ENCODE peak calls at places on chromosomes 7 and 10, in four cellular contexts. V is ovary, R is prostate gland, Y is neural crest cell. J is an unnamed sample.
A peak's percentile ranks its signal among the peaks of the same experiment; 100 is the strongest.

GRCh38 chr10:113297226-113297625 is 255.6 kb upstream of the HABP2 start:
- DNase-seq in V (no peak), R (no peak), Y (no peak), J (no peak)

GRCh38 chr10:58350619-58351323 is 16.0 kb downstream of the UBE2D1 start:
- DNase-seq in V (no peak), R (no peak), Y (no peak), J (no peak)

GRCh38 chr7:106895246-106895864 is 30.3 kb downstream of the PIK3CG start:
- DNase-seq in V (peak; percentile 27), R (no peak), Y (no peak), J (no peak)

GRCh38 chr7:30738026-30738915 is 13.7 kb upstream of the INMT start:
- DNase-seq in V (no peak), R (no peak), Y (no peak), J (no peak)

GRCh38 chr10:132855889-132856288 is 69.9 kb upstream of the NKX6-2 start:
- DNase-seq in V (no peak), R (no peak), Y (no peak), J (no peak)

GRCh38 chr7:46178685-46179084 is 257.6 kb upstream of the IGFBP3 start:
- DNase-seq in V (no peak), R (no peak), Y (no peak), J (no peak)

GRCh38 chr7:83936056-83936703 is 258.4 kb downstream of the SEMA3A start:
- DNase-seq in V (peak; percentile 9), R (peak; percentile 31), Y (peak; percentile 50), J (peak; percentile 37)

GRCh38 chr7:120743128-120743527 is 114.8 kb downstream of the TSPAN12 start:
- DNase-seq in V (no peak), R (no peak), Y (no peak), J (no peak)

GRCh38 chr7:149489391-149490024 is 8.1 kb downstream of the ZNF746 start:
- DNase-seq in V (no peak), R (no peak), Y (no peak), J (no peak)

GRCh38 chr7:23184709-23185354 is 3.0 kb downstream of the NUP42 start:
- DNase-seq in V (no peak), R (peak; percentile 28), Y (peak; percentile 35), J (no peak)

GRCh38 chr10:95544783-95545500 is 16.2 kb downstream of the SORBS1 start:
- DNase-seq in V (no peak), R (no peak), Y (no peak), J (no peak)

GRCh38 chr7:27424749-27425148 is 182.1 kb downstream of the EVX1 start:
- DNase-seq in V (no peak), R (no peak), Y (no peak), J (no peak)

GRCh38 chr7:74354009-74354408 is 64.8 kb downstream of the CLIP2 start:
- DNase-seq in V (no peak), R (no peak), Y (no peak), J (no peak)

GRCh38 chr7:112869111-112869774 is 79.0 kb upstream of the TMEM168 start:
- DNase-seq in V (no peak), R (no peak), Y (peak; percentile 37), J (no peak)

GRCh38 chr10:125640609-125641008 is 42.4 kb downstream of the TEX36 start:
- DNase-seq in V (no peak), R (no peak), Y (no peak), J (no peak)

GRCh38 chr7:50371551-50372021 is 67.1 kb downstream of the IKZF1 start:
- DNase-seq in V (no peak), R (no peak), Y (no peak), J (no peak)

GRCh38 chr10:20935926-20936325 is 38.8 kb upstream of the NEBL start:
- DNase-seq in V (no peak), R (no peak), Y (no peak), J (no peak)

GRCh38 chr10:5862360-5862929 is 27.2 kb downstream of the ANKRD16 start:
- DNase-seq in V (no peak), R (no peak), Y (no peak), J (no peak)

GRCh38 chr10:122140941-122141623 is 130.0 kb upstream of the BTBD16 start:
- DNase-seq in V (peak; percentile 85), R (no peak), Y (no peak), J (peak; percentile 85)

GRCh38 chr10:33193867-33194521 is 140.5 kb downstream of the NRP1 start:
- DNase-seq in V (no peak), R (peak; percentile 9), Y (no peak), J (no peak)

GRCh38 chr7:96640054-96640453 is 69.6 kb downstream of the SEM1 start:
- DNase-seq in V (no peak), R (no peak), Y (no peak), J (no peak)

GRCh38 chr7:66735850-66736249 is 4.7 kb upstream of the RABGEF1 start:
- DNase-seq in V (no peak), R (no peak), Y (no peak), J (no peak)

DNA sequence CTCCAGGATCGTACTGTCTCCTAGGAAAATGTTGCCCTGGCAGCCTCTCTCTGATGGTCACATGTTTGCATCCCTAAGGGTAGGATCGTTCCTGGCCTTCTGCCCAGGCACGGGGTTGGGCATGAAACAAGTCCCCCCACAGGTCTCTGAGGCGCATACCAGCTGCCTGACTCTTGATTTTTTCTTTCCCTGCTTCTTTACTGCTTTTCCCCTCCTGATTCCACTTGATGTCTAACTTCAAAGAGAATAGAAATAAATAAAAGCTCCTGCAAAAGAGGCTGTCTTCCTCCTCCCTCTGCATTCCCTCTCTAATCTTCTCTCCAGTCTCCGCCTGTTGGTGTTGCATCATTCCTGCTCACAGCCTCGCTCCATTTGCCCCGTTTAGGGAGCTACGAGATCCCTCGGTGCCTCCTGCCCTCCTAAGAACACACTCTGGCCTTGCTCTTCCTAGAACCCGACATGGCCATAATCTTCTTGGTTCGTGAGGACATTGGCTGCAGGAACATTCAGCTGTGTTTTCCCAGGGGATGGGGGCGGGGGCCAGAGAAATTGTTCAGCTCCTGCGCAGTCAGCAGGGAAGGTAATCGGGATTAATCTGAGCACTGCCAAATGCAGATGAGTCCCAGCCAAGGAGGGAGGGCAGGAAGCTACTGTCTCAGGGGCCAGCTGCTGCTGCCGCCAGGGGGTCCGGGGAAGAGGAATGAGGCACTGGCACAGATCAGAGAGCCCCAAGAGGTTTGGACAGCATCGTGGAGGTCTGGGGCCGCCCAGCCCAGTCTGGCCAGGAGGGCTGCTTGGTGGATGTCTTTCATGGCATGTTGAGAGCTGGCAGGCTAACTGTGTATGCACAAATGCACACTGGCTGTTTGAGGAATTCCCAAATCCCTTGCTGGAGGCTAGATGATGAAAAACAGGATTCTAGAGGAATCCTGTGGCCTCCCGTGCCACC is 26.1 kb downstream of the LEP start:
- DNase-seq in V (peak; percentile 81), R (peak; percentile 71), Y (peak; percentile 18), J (no peak)
- TF ChIP-seq CTCF in V (no peak), R (no peak), Y (peak; percentile 30), J (no peak)

GRCh38 chr10:73948947-73949633 is 38.2 kb downstream of the PLAU start:
- DNase-seq in V (no peak), R (no peak), Y (no peak), J (no peak)

GRCh38 chr10:73953665-73954064 is 42.7 kb downstream of the PLAU start:
- DNase-seq in V (no peak), R (no peak), Y (no peak), J (no peak)

GRCh38 chr10:73950155-73950554 is 39.2 kb downstream of the PLAU start:
- DNase-seq in V (no peak), R (no peak), Y (no peak), J (no peak)

GRCh38 chr10:73946253-73947145 is 35.6 kb downstream of the PLAU start:
- DNase-seq in V (no peak), R (no peak), Y (no peak), J (no peak)

DNA sequence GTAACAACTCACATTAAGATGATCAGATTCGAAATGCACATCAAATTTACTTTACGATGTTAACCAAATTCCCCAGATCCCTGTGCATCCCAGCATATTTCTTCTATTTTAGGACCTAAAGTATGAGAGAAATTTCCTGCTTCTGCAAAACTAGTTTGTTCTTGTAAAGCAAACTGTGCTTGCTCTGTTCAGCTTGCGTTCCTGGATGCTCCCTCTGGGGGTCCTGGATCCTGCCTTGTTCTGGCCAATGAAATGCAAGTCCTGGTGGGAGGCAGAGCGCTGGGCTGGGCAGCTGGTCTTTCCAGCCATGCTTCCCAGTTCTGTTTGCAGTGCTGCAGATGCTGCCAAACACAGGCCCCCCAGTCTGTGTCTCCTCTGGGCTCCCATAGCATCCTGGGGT is 39.6 kb downstream of the PLAU start:
- DNase-seq in V (no peak), R (no peak), Y (peak; percentile 26), J (no peak)
- TF ChIP-seq CTCF in V (no peak), R (no peak), Y (no peak), J (no peak)

DNA sequence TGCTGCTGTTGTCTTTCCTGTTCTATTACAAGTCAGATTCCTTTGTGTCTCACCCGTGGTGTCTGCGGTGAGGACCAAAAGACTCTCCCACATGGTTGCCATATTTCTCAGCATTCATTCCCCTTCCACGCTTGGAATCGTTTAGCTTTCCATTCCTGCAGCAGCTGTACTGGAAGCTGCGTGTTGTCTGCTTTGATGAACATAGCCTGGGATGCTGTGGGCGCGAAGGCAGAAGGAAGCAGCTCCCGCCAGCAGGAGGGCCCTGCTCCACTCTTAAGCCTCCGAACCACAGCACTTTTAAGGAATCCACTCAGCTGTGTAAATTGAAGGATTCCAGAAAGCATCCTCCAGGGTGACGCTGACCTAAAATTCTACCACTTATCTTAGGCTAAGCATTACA is 303.6 kb upstream of the PITRM1 start:
- DNase-seq in V (no peak), R (no peak), Y (no peak), J (no peak)
- TF ChIP-seq CTCF in V (no peak), R (no peak), Y (no peak), J (no peak)

GRCh38 chr10:4650572-4650971 is 175.4 kb upstream of the AKR1E2 start:
- DNase-seq in V (no peak), R (no peak), Y (no peak), J (no peak)
- TF ChIP-seq CTCF in V (no peak), R (no peak), Y (no peak), J (no peak)

GRCh38 chr10:48314107-48314506 is 7.6 kb downstream of the MAPK8 start:
- DNase-seq in V (no peak), R (no peak), Y (no peak), J (no peak)

GRCh38 chr10:48316236-48316635 is 9.8 kb downstream of the MAPK8 start:
- DNase-seq in V (no peak), R (no peak), Y (no peak), J (no peak)

GRCh38 chr10:48322017-48322416 is 15.5 kb downstream of the MAPK8 start:
- DNase-seq in V (no peak), R (no peak), Y (no peak), J (no peak)

DNA sequence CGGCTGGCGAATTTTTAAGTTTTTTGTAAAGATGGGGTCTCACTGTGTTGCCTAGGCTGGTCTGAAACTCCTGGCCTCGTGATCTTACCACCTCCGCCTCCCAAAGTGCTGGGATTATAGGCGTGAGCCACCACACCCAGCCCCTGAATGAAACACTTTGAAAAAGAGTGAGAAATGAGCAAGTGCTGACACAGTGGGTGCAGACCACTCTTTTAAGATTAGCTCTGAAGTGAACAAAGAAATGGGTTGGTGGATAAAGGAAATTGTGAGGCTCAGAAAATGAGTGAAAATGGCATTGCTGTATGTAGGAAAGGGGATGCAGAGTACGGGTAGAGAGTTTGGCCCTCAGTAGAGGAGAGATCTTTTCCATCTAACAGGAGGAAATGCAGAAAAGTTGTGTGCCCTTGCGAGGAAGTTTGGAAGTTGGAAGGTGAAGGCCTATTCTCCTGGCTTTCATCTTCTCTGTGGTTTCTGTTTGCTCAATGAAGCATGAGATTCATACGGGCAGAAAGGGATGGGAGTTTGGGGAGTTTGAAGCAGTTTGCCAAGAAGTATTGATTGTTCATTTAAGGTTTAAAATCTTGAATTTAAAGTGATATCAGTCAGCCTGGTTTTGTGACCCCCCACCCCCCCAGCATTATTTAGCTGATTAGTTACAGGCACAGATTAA is 11.0 kb downstream of the MAPK8 start:
- DNase-seq in V (no peak), R (no peak), Y (no peak), J (no peak)
- TF ChIP-seq CTCF in V (no peak), R (no peak), Y (no peak), J (no peak)